ENCODE peak calls at places on chromosomes 5 and 9, in five cellular contexts. I is A549, X is K562, U is HepG2, R is H1. Q is an unnamed sample.

GRCh38 chr9:136363106-136363605 is 388 bp downstream of the DNLZ start:
- DNase-seq in R (peak), U (peak), I (peak), X (peak), Q (peak)

GRCh38 chr9:76581752-76582151 is 122.8 kb downstream of the GCNT1 start:
- DNase-seq in R (no peak), U (no peak), X (no peak), I (no peak), Q (no peak)

GRCh38 chr5:121525731-121526130 is 326.0 kb upstream of the FTMT start:
- DNase-seq in R (no peak), I (no peak), U (no peak), X (no peak), Q (no peak)

GRCh38 chr5:17219006-17219422 is 1.6 kb downstream of the BASP1 start:
- DNase-seq in I (peak), X (no peak), U (no peak), R (peak), Q (peak)

GRCh38 chr9:12775373-12775962 is 648 bp downstream of the LURAP1L start:
- DNase-seq in U (no peak), R (peak), I (no peak), X (no peak), Q (peak)

GRCh38 chr5:1842026-1842819 is 40.5 kb downstream of the IRX4 start:
- DNase-seq in X (no peak), R (no peak), U (no peak), I (peak), Q (no peak)

GRCh38 chr5:90473321-90474234 is 993 bp downstream of the MBLAC2 start:
- DNase-seq in X (peak), I (peak), R (peak), U (peak), Q (peak)

GRCh38 chr9:18896531-18897179 is 136.4 kb downstream of the SAXO1 start:
- DNase-seq in U (no peak), X (no peak), R (no peak), I (no peak), Q (no peak)

GRCh38 chr5:8033261-8033660 is 164.3 kb downstream of the MTRR start:
- DNase-seq in U (no peak), X (no peak), I (no peak), R (no peak), Q (no peak)

GRCh38 chr9:131733601-131734061 is 6.2 kb downstream of the RAPGEF1 start:
- DNase-seq in R (no peak), I (peak), X (peak), U (no peak), Q (no peak)

GRCh38 chr5:90264930-90265857 is 144.4 kb downstream of the CETN3 start:
- DNase-seq in I (peak), U (peak), R (peak), X (peak), Q (peak)

GRCh38 chr9:130292104-130292503 is 26.5 kb downstream of the HMCN2 start:
- DNase-seq in X (no peak), I (no peak), U (no peak), R (no peak), Q (no peak)

GRCh38 chr9:124869466-124869985 is 7.6 kb downstream of the ARPC5L start:
- DNase-seq in U (no peak), R (no peak), I (no peak), X (peak), Q (no peak)

GRCh38 chr9:126312584-126313551 is 13.8 kb upstream of the MVB12B start:
- DNase-seq in U (peak), I (no peak), X (no peak), R (no peak), Q (no peak)

GRCh38 chr9:34651876-34652602 is at the start of gene IL11RA:
- DNase-seq in I (peak), X (peak), R (peak), U (peak), Q (peak)

GRCh38 chr9:127786773-127787123 is 914 bp downstream of the CDK9 start:
- DNase-seq in U (no peak), I (no peak), X (no peak), R (no peak), Q (no peak)

GRCh38 chr9:136545966-136546696 is at the start of gene NOTCH1:
- DNase-seq in X (peak), R (peak), U (peak), I (peak), Q (peak)

GRCh38 chr5:122844916-122845252 is 529 bp upstream of the SNX24 start:
- DNase-seq in I (no peak), X (no peak), R (no peak), U (no peak), Q (no peak)

GRCh38 chr5:138784590-138784989 is 31.4 kb downstream of the CTNNA1 start:
- DNase-seq in I (no peak), R (no peak), X (no peak), U (no peak), Q (no peak)

GRCh38 chr5:135508496-135509005 is 27.2 kb downstream of the NEUROG1 start:
- DNase-seq in U (no peak), I (no peak), X (no peak), R (no peak), Q (peak)

GRCh38 chr5:122915717-122916399 is 70.4 kb downstream of the SNX24 start:
- DNase-seq in U (peak), R (no peak), X (no peak), I (no peak), Q (no peak)

GRCh38 chr5:103561670-103562069 is 919 bp downstream of the NUDT12 start:
- DNase-seq in R (no peak), X (peak), I (no peak), U (no peak), Q (no peak)

GRCh38 chr9:127158995-127159801 is 36.8 kb upstream of the ANGPTL2 start:
- DNase-seq in U (peak), I (peak), R (peak), X (peak), Q (peak)

GRCh38 chr5:95261369-95262175 is 23.3 kb downstream of the MCTP1 start:
- DNase-seq in R (no peak), U (peak), X (peak), I (peak), Q (no peak)

GRCh38 chr9:32395483-32396216 is 11.2 kb downstream of the ACO1 start:
- DNase-seq in R (no peak), X (no peak), I (peak), U (no peak), Q (no peak)

GRCh38 chr5:129419292-129419691 is 40.8 kb upstream of the ADAMTS19 start:
- DNase-seq in X (no peak), R (no peak), U (no peak), I (no peak), Q (no peak)

GRCh38 chr9:95507456-95508241 is 9.1 kb downstream of the PTCH1 start:
- DNase-seq in R (peak), X (peak), I (peak), U (peak), Q (peak)

GRCh38 chr9:122180633-122181032 is 20.9 kb downstream of the MORN5 start:
- DNase-seq in R (no peak), I (peak), U (peak), X (peak), Q (no peak)

GRCh38 chr5:126988021-126988569 is 42.3 kb downstream of the MARCHF3 start:
- DNase-seq in I (no peak), X (no peak), U (no peak), R (no peak), Q (no peak)

GRCh38 chr9:93087971-93088655 is 7.9 kb upstream of the CARD19 start:
- DNase-seq in I (no peak), R (no peak), X (no peak), U (no peak), Q (no peak)

GRCh38 chr5:73278693-73279092 is 105.7 kb downstream of the TMEM174 start:
- DNase-seq in R (no peak), U (peak), X (no peak), I (no peak), Q (no peak)

GRCh38 chr9:98819231-98819630 is 11.8 kb downstream of the GALNT12 start:
- DNase-seq in U (no peak), X (no peak), R (no peak), I (no peak), Q (no peak)

GRCh38 chr9:128243486-128244415 is 32.1 kb downstream of the GOLGA2 start:
- DNase-seq in I (no peak), U (no peak), R (no peak), X (peak), Q (no peak)

GRCh38 chr5:5025774-5026406 is 114.2 kb upstream of the ADAMTS16 start:
- DNase-seq in R (no peak), X (no peak), U (peak), I (peak), Q (no peak)

GRCh38 chr5:20286512-20286911 is 298.5 kb upstream of the CDH18 start:
- DNase-seq in R (no peak), U (no peak), X (no peak), I (peak), Q (no peak)

GRCh38 chr5:65076251-65076869 is 307.6 kb downstream of the CWC27 start:
- DNase-seq in U (peak), X (peak), R (peak), I (peak), Q (peak)

GRCh38 chr9:129514891-129515290 is 106.0 kb downstream of the C9orf50 start:
- DNase-seq in X (no peak), I (no peak), R (no peak), U (no peak), Q (no peak)

GRCh38 chr5:157900644-157901043 is 41.7 kb upstream of the CLINT1 start:
- DNase-seq in X (no peak), I (no peak), U (no peak), R (no peak), Q (no peak)

GRCh38 chr9:97491216-97491999 is 10.1 kb upstream of the TMOD1 start:
- DNase-seq in R (no peak), U (no peak), X (no peak), I (no peak), Q (no peak)

GRCh38 chr9:97487880-97488279 is 13.6 kb upstream of the TMOD1 start:
- DNase-seq in I (no peak), X (no peak), U (no peak), R (no peak), Q (no peak)

GRCh38 chr9:97484134-97484533 is 17.3 kb upstream of the TMOD1 start:
- DNase-seq in I (no peak), R (no peak), U (no peak), X (no peak), Q (no peak)

GRCh38 chr9:97487107-97487506 is 14.4 kb upstream of the TMOD1 start:
- DNase-seq in I (peak), U (peak), X (no peak), R (no peak), Q (no peak)
- TF ChIP-seq CTCF in I (peak), U (peak), X (peak), R (peak), Q (peak)

DNA sequence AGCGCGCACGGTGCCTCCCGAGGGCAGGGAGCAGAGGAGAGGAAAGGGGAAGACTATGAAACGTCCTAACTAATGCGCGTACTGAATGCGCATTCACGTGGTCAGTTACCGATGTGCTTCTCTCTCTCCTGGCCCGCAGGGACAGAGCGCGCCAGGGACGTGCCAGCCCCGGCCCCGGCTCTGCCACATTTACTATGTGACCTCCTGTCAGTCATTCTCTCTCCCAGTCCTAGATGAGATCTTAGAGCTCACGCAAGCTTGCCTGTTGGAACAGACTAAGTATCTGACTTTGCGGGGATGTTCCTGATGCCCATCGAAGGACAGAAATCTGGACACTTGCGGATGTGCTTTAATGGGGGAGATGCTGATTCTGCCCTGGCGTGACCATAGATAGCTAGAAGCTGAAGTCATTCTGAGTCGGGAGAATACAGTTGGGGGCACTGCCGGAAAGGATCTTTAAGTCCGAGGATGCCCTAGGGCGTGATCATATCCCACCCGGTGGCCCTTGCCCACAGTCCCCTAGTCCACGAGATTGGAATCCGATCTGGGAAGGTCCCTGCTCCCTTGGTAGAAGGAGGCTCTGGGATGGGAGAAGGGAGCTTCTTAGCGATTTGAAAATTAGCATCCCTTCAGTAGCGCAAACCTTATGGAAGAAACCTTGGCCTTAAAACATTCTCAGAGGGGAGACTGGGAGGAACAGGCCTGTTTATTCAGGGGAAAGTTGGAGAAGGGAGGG is 5.8 kb upstream of the EBF1 start:
- DNase-seq in X (no peak), I (no peak), U (no peak), R (peak), Q (peak)
- TF ChIP-seq JUN in X (no peak), I (no peak), U (no peak), R (no peak), Q (no peak)

GRCh38 chr9:19937121-19937520 is 148.3 kb upstream of the SLC24A2 start:
- DNase-seq in X (no peak), R (no peak), I (no peak), U (no peak), Q (no peak)

GRCh38 chr9:19935422-19935821 is 146.6 kb upstream of the SLC24A2 start:
- DNase-seq in R (no peak), I (no peak), X (no peak), U (no peak), Q (no peak)

GRCh38 chr9:19931066-19931465 is 142.2 kb upstream of the SLC24A2 start:
- DNase-seq in X (no peak), I (no peak), R (no peak), U (no peak), Q (no peak)

GRCh38 chr9:19936598-19936997 is 147.8 kb upstream of the SLC24A2 start:
- DNase-seq in U (no peak), I (no peak), X (no peak), R (no peak), Q (no peak)

DNA sequence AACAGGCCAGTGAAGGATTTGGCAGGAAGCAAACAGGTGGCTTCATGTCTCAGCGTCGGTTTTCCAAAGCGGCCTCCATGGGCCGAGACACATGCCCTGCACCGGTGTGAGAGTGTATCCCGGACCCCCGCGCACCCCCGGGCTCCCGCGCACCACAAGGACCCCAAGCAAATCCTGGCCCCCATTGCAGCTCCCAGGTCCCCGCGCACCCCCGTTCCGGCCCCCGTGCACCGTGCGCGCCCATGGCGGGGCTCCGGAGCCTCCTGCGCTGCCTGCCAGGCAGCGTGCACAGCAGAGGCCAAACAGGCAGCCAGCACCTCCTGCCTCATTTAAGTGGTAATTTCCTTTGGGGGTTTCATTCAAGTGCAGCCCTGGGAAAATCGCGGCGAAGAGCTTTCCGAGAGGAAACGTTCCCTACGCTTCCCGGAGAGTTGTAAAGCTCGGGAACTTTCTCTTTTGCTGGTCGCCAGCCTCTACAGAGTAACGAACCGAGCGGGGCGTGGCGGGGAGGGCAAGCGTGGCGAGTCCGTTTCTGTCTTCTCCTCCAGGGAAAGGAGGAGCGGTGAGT is 145.5 kb upstream of the SLC24A2 start:
- DNase-seq in U (no peak), R (peak), X (no peak), I (peak), Q (peak)
- TF ChIP-seq CTCF in U (no peak), R (peak), X (no peak), I (no peak), Q (no peak)

GRCh38 chr5:113179156-113179555 is 202.6 kb downstream of the DCP2 start:
- DNase-seq in I (no peak), U (no peak), R (no peak), X (no peak), Q (no peak)

GRCh38 chr5:113176734-113177133 is 200.1 kb downstream of the DCP2 start:
- DNase-seq in I (no peak), R (no peak), X (no peak), U (no peak), Q (no peak)

GRCh38 chr5:113178073-113178779 is 201.6 kb downstream of the DCP2 start:
- DNase-seq in R (no peak), X (no peak), U (no peak), I (no peak), Q (no peak)

GRCh38 chr5:113177225-113177624 is 200.6 kb downstream of the DCP2 start:
- DNase-seq in U (peak), I (no peak), X (no peak), R (no peak), Q (no peak)

GRCh38 chr5:113176196-113176595 is 199.6 kb downstream of the DCP2 start:
- DNase-seq in U (no peak), X (no peak), R (no peak), I (no peak), Q (no peak)
- TF ChIP-seq JUN in U (no peak), X (no peak), R (no peak), I (no peak), Q (no peak)

GRCh38 chr5:93870649-93871048 is 129.2 kb upstream of the POU5F2 start:
- DNase-seq in R (no peak), X (no peak), I (no peak), U (no peak), Q (no peak)

GRCh38 chr5:93873211-93873736 is 131.9 kb upstream of the POU5F2 start:
- DNase-seq in X (no peak), U (no peak), R (no peak), I (no peak), Q (no peak)

GRCh38 chr5:93874080-93874479 is 132.7 kb upstream of the POU5F2 start:
- DNase-seq in I (no peak), R (no peak), U (no peak), X (no peak), Q (no peak)

GRCh38 chr5:93874491-93874890 is 133.1 kb upstream of the POU5F2 start:
- DNase-seq in X (no peak), R (no peak), I (no peak), U (no peak), Q (no peak)

GRCh38 chr5:93875693-93876092 is 134.3 kb upstream of the POU5F2 start:
- DNase-seq in I (no peak), R (no peak), U (no peak), X (no peak), Q (no peak)
- TF ChIP-seq CTCF in I (no peak), R (peak), U (no peak), X (no peak), Q (no peak)

DNA sequence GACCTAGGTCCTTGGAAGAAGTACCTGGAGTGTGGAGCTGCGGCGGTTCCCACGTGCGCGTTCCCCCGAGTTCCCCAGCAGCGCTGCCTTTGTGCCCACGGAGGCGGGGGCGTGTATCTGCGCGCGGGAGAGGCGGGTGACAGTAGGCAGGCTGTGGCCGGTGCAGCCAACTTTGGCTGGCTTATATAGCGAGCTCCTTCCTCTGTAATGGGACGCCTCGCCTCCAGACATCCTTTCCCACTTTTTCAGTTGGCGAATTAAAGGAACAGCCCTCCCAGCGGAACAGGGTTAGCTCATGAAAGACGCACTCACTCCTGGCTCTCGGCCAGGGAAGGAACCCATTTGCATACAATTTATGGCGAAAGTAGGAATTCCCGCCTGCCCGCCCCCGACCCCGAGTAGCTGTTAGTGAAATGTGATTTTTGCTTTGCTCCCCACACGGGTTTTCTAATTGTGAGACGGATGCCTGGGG is at the start of gene TNC:
- DNase-seq in I (peak), R (peak), X (no peak), U (no peak), Q (peak)
- TF ChIP-seq JUN in I (no peak), R (no peak), X (no peak), U (no peak), Q (no peak)

DNA sequence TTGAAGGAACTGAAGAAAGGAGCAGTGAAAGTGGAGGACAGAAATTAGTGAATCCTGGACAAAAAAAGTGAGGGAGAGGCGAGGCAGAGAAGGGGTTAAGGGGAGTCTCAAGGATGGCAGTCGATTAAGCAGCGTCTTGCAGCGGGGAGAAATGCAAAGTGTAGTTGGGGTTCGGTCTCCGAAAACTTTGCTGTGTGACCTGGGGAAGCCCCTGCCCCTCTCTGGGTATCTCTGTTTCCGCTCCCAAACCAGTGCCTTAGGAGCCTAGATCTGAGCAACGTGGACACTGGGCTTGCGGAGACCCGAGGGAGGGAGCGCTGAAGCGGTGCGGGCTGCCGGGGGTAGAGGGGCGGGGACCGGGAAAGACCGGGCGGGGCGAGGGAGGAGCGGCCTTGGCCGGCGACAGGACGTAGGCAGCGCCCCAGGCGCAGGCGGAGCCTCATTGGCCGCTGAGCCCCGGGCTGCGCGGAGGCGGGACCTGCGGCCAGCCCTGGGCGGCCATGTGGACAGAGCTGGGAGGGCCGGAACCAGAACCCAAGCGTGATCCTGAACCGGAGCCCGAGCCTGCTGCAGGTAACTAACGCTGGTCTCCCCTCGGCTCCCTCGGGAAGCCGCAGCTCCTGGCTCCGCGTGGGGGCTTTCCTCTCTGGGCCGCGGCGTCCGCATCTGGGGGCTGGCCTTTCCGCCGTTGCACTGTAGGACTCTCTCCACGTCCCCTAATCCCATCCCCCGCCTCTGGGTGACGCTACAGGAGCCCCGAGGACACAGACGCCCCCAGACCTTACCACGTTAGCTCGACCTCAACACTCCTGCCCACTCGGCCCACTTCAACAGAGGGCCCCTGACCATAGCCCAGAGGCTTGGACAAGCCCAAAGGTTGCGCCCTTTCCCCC is at the start of gene ALDH1B1:
- DNase-seq in U (peak), X (peak), R (peak), I (peak), Q (peak)
- TF ChIP-seq CTCF in U (peak), X (peak), R (peak), I (peak), Q (no peak)

Q was measured in WTC11.